ENCODE peak calls at places on chromosomes 11 and 22, in nine cellular contexts. One of them, this sample, is unnamed.

GRCh38 chr11:133408936-133409335 is 123.4 kb downstream of the OPCML start:
- DNase-seq in hypothalamus: no peak
- DNase-seq in C1 segment of cervical spinal cord: no peak
- DNase-seq in activated T-cell treated with anti-CD3 and anti-CD28 coated beads, Interleukin-2, amount 50 U/mL, for 1 hour: no peak
- DNase-seq in GM04504: no peak
- DNase-seq in EL: no peak
- DNase-seq in MV-4-11: no peak
- DNase-seq in CD8-positive, alpha-beta T cell: no peak
- DNase-seq in HFF-Myc: no peak
- DNase-seq in this sample: no peak

GRCh38 chr22:36546932-36547331 is 18.0 kb upstream of the EIF3D start:
- DNase-seq in GM04504: no peak
- DNase-seq in hypothalamus: no peak
- DNase-seq in activated T-cell treated with anti-CD3 and anti-CD28 coated beads, Interleukin-2, amount 50 U/mL, for 1 hour: no peak
- DNase-seq in MV-4-11: peak; percentile 16
- DNase-seq in CD8-positive, alpha-beta T cell: no peak
- DNase-seq in C1 segment of cervical spinal cord: no peak
- DNase-seq in HFF-Myc: no peak
- DNase-seq in EL: peak; percentile 85
- DNase-seq in this sample: peak; percentile 74

GRCh38 chr11:69032833-69033232 is 15.9 kb upstream of the TPCN2 start:
- DNase-seq in CD8-positive, alpha-beta T cell: no peak
- DNase-seq in C1 segment of cervical spinal cord: no peak
- DNase-seq in activated T-cell treated with anti-CD3 and anti-CD28 coated beads, Interleukin-2, amount 50 U/mL, for 1 hour: no peak
- DNase-seq in MV-4-11: no peak
- DNase-seq in hypothalamus: no peak
- DNase-seq in GM04504: no peak
- DNase-seq in EL: no peak
- DNase-seq in HFF-Myc: no peak
- DNase-seq in this sample: no peak

GRCh38 chr11:108405706-108406105 is 61.6 kb downstream of the C11orf65 start:
- DNase-seq in MV-4-11: no peak
- DNase-seq in C1 segment of cervical spinal cord: no peak
- DNase-seq in CD8-positive, alpha-beta T cell: no peak
- DNase-seq in activated T-cell treated with anti-CD3 and anti-CD28 coated beads, Interleukin-2, amount 50 U/mL, for 1 hour: no peak
- DNase-seq in hypothalamus: no peak
- DNase-seq in EL: peak; percentile 26
- DNase-seq in GM04504: no peak
- DNase-seq in HFF-Myc: no peak
- DNase-seq in this sample: no peak

GRCh38 chr11:117217141-117217609 is 14.7 kb downstream of the PCSK7 start:
- DNase-seq in hypothalamus: no peak
- DNase-seq in MV-4-11: no peak
- DNase-seq in HFF-Myc: no peak
- DNase-seq in activated T-cell treated with anti-CD3 and anti-CD28 coated beads, Interleukin-2, amount 50 U/mL, for 1 hour: no peak
- DNase-seq in GM04504: no peak
- DNase-seq in CD8-positive, alpha-beta T cell: no peak
- DNase-seq in EL: peak; percentile 71
- DNase-seq in C1 segment of cervical spinal cord: no peak
- DNase-seq in this sample: no peak

GRCh38 chr11:77821349-77821851 is 456 bp downstream of the AAMDC start:
- DNase-seq in EL: peak; percentile 55
- DNase-seq in C1 segment of cervical spinal cord: peak; percentile 62
- DNase-seq in GM04504: no peak
- DNase-seq in HFF-Myc: no peak
- DNase-seq in activated T-cell treated with anti-CD3 and anti-CD28 coated beads, Interleukin-2, amount 50 U/mL, for 1 hour: peak; percentile 29
- DNase-seq in MV-4-11: no peak
- DNase-seq in hypothalamus: no peak
- DNase-seq in CD8-positive, alpha-beta T cell: peak; percentile 50
- DNase-seq in this sample: no peak

GRCh38 chr11:125451400-125452124 is 44.5 kb downstream of the FEZ1 start:
- DNase-seq in C1 segment of cervical spinal cord: peak; percentile 83
- DNase-seq in MV-4-11: no peak
- DNase-seq in GM04504: no peak
- DNase-seq in hypothalamus: peak; percentile 79
- DNase-seq in CD8-positive, alpha-beta T cell: no peak
- DNase-seq in EL: peak; percentile 18
- DNase-seq in HFF-Myc: no peak
- DNase-seq in activated T-cell treated with anti-CD3 and anti-CD28 coated beads, Interleukin-2, amount 50 U/mL, for 1 hour: no peak
- DNase-seq in this sample: no peak

GRCh38 chr22:17727244-17727892 is 46.9 kb downstream of the BID start:
- DNase-seq in EL: no peak
- DNase-seq in CD8-positive, alpha-beta T cell: no peak
- DNase-seq in GM04504: no peak
- DNase-seq in hypothalamus: no peak
- DNase-seq in activated T-cell treated with anti-CD3 and anti-CD28 coated beads, Interleukin-2, amount 50 U/mL, for 1 hour: no peak
- DNase-seq in HFF-Myc: no peak
- DNase-seq in C1 segment of cervical spinal cord: no peak
- DNase-seq in MV-4-11: no peak
- DNase-seq in this sample: no peak

GRCh38 chr11:18005376-18006129 is 7.3 kb downstream of the SERGEF start:
- DNase-seq in HFF-Myc: no peak
- DNase-seq in C1 segment of cervical spinal cord: no peak
- DNase-seq in EL: no peak
- DNase-seq in hypothalamus: no peak
- DNase-seq in activated T-cell treated with anti-CD3 and anti-CD28 coated beads, Interleukin-2, amount 50 U/mL, for 1 hour: no peak
- DNase-seq in CD8-positive, alpha-beta T cell: no peak
- DNase-seq in MV-4-11: peak; percentile 68
- DNase-seq in GM04504: no peak
- DNase-seq in this sample: no peak

GRCh38 chr22:19291218-19291579 is 320 bp downstream of the CLTCL1 start:
- DNase-seq in MV-4-11: no peak
- DNase-seq in C1 segment of cervical spinal cord: no peak
- DNase-seq in GM04504: no peak
- DNase-seq in EL: peak; percentile 46
- DNase-seq in HFF-Myc: no peak
- DNase-seq in CD8-positive, alpha-beta T cell: peak; percentile 59
- DNase-seq in hypothalamus: peak; percentile 47
- DNase-seq in activated T-cell treated with anti-CD3 and anti-CD28 coated beads, Interleukin-2, amount 50 U/mL, for 1 hour: peak; percentile 48
- DNase-seq in this sample: no peak

GRCh38 chr11:126390418-126390817 is 34.9 kb downstream of the ST3GAL4 start:
- DNase-seq in CD8-positive, alpha-beta T cell: no peak
- DNase-seq in MV-4-11: no peak
- DNase-seq in GM04504: no peak
- DNase-seq in activated T-cell treated with anti-CD3 and anti-CD28 coated beads, Interleukin-2, amount 50 U/mL, for 1 hour: no peak
- DNase-seq in HFF-Myc: no peak
- DNase-seq in hypothalamus: no peak
- DNase-seq in C1 segment of cervical spinal cord: no peak
- DNase-seq in EL: no peak
- DNase-seq in this sample: no peak

GRCh38 chr11:10261821-10262220 is 32.2 kb downstream of the SBF2 start:
- DNase-seq in C1 segment of cervical spinal cord: no peak
- DNase-seq in HFF-Myc: no peak
- DNase-seq in CD8-positive, alpha-beta T cell: no peak
- DNase-seq in hypothalamus: no peak
- DNase-seq in EL: peak; percentile 67
- DNase-seq in activated T-cell treated with anti-CD3 and anti-CD28 coated beads, Interleukin-2, amount 50 U/mL, for 1 hour: no peak
- DNase-seq in MV-4-11: no peak
- DNase-seq in GM04504: no peak
- DNase-seq in this sample: peak; percentile 63

GRCh38 chr11:130165601-130166456 is 6.2 kb downstream of the ST14 start:
- DNase-seq in EL: no peak
- DNase-seq in hypothalamus: no peak
- DNase-seq in CD8-positive, alpha-beta T cell: no peak
- DNase-seq in GM04504: no peak
- DNase-seq in activated T-cell treated with anti-CD3 and anti-CD28 coated beads, Interleukin-2, amount 50 U/mL, for 1 hour: no peak
- DNase-seq in HFF-Myc: no peak
- DNase-seq in MV-4-11: peak; percentile 94
- DNase-seq in C1 segment of cervical spinal cord: no peak
- DNase-seq in this sample: no peak

GRCh38 chr22:34878996-34879395 is 187.0 kb upstream of the ISX start:
- DNase-seq in GM04504: no peak
- DNase-seq in HFF-Myc: no peak
- DNase-seq in EL: peak; percentile 79
- DNase-seq in hypothalamus: no peak
- DNase-seq in CD8-positive, alpha-beta T cell: no peak
- DNase-seq in MV-4-11: peak; percentile 13
- DNase-seq in C1 segment of cervical spinal cord: no peak
- DNase-seq in activated T-cell treated with anti-CD3 and anti-CD28 coated beads, Interleukin-2, amount 50 U/mL, for 1 hour: no peak
- DNase-seq in this sample: no peak

GRCh38 chr22:40385041-40385782 is 14.8 kb downstream of the SGSM3 start:
- DNase-seq in CD8-positive, alpha-beta T cell: no peak
- DNase-seq in MV-4-11: peak; percentile 61
- DNase-seq in GM04504: no peak
- DNase-seq in activated T-cell treated with anti-CD3 and anti-CD28 coated beads, Interleukin-2, amount 50 U/mL, for 1 hour: no peak
- DNase-seq in hypothalamus: no peak
- DNase-seq in C1 segment of cervical spinal cord: no peak
- DNase-seq in EL: no peak
- DNase-seq in HFF-Myc: no peak
- DNase-seq in this sample: no peak

GRCh38 chr11:73225001-73225686 is 7.1 kb downstream of the P2RY2 start:
- DNase-seq in hypothalamus: no peak
- DNase-seq in C1 segment of cervical spinal cord: no peak
- DNase-seq in activated T-cell treated with anti-CD3 and anti-CD28 coated beads, Interleukin-2, amount 50 U/mL, for 1 hour: no peak
- DNase-seq in MV-4-11: no peak
- DNase-seq in HFF-Myc: no peak
- DNase-seq in CD8-positive, alpha-beta T cell: no peak
- DNase-seq in EL: no peak
- DNase-seq in GM04504: no peak
- DNase-seq in this sample: no peak

GRCh38 chr11:18523079-18523478 is 3.7 kb downstream of the TSG101 start:
- DNase-seq in C1 segment of cervical spinal cord: no peak
- DNase-seq in GM04504: no peak
- DNase-seq in CD8-positive, alpha-beta T cell: no peak
- DNase-seq in MV-4-11: no peak
- DNase-seq in activated T-cell treated with anti-CD3 and anti-CD28 coated beads, Interleukin-2, amount 50 U/mL, for 1 hour: no peak
- DNase-seq in hypothalamus: no peak
- DNase-seq in EL: no peak
- DNase-seq in HFF-Myc: no peak
- DNase-seq in this sample: no peak

GRCh38 chr11:111206472-111206871 is 39.1 kb upstream of the POU2AF2 start:
- DNase-seq in C1 segment of cervical spinal cord: no peak
- DNase-seq in hypothalamus: no peak
- DNase-seq in MV-4-11: no peak
- DNase-seq in EL: peak; percentile 75
- DNase-seq in activated T-cell treated with anti-CD3 and anti-CD28 coated beads, Interleukin-2, amount 50 U/mL, for 1 hour: no peak
- DNase-seq in CD8-positive, alpha-beta T cell: no peak
- DNase-seq in HFF-Myc: no peak
- DNase-seq in GM04504: no peak
- DNase-seq in this sample: peak; percentile 63

This sample was measured in HS-5.